ENCODE peak calls at places on chromosome 9, in six cellular contexts. Q is HepG2, X is GM12891, S is H1, H is K562, V is GM12878. I is an unnamed sample.

GRCh38 chr9:33860200-33860871 is 43.4 kb downstream of the UBE2R2 start:
- DNase-seq in H (no peak), X (no peak), V (no peak), S (no peak), Q (no peak), I (no peak)

GRCh38 chr9:20593551-20593950 is 28.7 kb downstream of the MLLT3 start:
- DNase-seq in Q (no peak), S (no peak), X (no peak), H (no peak), V (no peak), I (no peak)

GRCh38 chr9:92952861-92953620 is 5.7 kb downstream of the FGD3 start:
- DNase-seq in H (no peak), S (no peak), Q (no peak), V (no peak), X (no peak), I (no peak)

GRCh38 chr9:93543117-93543516 is 33.3 kb upstream of the PHF2 start:
- DNase-seq in Q (no peak), S (no peak), V (no peak), H (no peak), X (no peak), I (no peak)

GRCh38 chr9:120386390-120387131 is 193.4 kb downstream of the CDK5RAP2 start:
- DNase-seq in H (no peak), V (no peak), S (no peak), X (no peak), Q (peak; percentile 89), I (no peak)

GRCh38 chr9:35695801-35696420 is 6.2 kb upstream of the TPM2 start:
- DNase-seq in H (no peak), X (no peak), S (no peak), V (no peak), Q (no peak), I (no peak)

GRCh38 chr9:110101531-110102161 is 106.3 kb downstream of the C9orf152 start:
- DNase-seq in H (no peak), Q (no peak), S (no peak), X (no peak), V (peak; percentile 91), I (peak; percentile 27)

GRCh38 chr9:110093871-110094270 is 114.1 kb downstream of the C9orf152 start:
- DNase-seq in H (no peak), X (no peak), Q (no peak), S (no peak), V (no peak), I (no peak)

GRCh38 chr9:84301851-84302250 is 38.7 kb downstream of the SLC28A3 start:
- DNase-seq in X (no peak), Q (no peak), S (no peak), V (no peak), H (no peak), I (no peak)

GRCh38 chr9:37324691-37325490 is 97.6 kb upstream of the GRHPR start:
- DNase-seq in H (no peak), X (no peak), Q (no peak), V (no peak), S (no peak), I (no peak)

GRCh38 chr9:70229026-70229425 is 29.8 kb upstream of the SMC5 start:
- DNase-seq in Q (no peak), H (no peak), S (no peak), X (no peak), V (no peak), I (no peak)

GRCh38 chr9:135513351-135513846 is 7.8 kb upstream of the LCN1 start:
- DNase-seq in V (no peak), Q (no peak), H (no peak), X (no peak), S (no peak), I (no peak)
- TF ChIP-seq POLR2AphosphoS5 in V (no peak), Q (no peak), H (no peak), X (no peak), S (no peak), I (no peak)

GRCh38 chr9:134436926-134437325 is 110.7 kb downstream of the RXRA start:
- DNase-seq in V (no peak), Q (no peak), S (no peak), H (no peak), X (no peak), I (no peak)
- TF ChIP-seq POLR2A in V (no peak), Q (no peak), S (no peak), H (no peak), X (no peak), I (no peak)

DNA sequence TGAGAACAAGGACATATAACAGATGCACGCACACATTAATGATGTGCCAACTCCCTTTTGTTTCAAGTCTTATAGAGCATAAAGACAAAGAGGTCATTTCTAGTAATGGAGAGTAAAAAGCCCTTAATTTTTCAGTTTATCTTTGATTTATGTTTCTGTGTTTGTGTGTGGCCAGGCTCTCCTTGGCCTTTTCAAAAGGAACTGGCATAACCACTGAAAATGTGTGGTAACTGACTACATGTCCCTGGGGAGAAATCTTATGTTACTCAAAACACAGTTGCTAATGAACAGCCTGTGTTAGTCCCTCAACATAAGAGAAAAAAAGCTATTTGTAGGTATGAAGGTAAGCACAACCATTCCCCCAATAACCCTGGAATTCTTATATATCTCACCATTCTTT is 47.6 kb upstream of the SHOC1 start:
- DNase-seq in X (no peak), H (no peak), S (no peak), V (no peak), Q (no peak), I (no peak)
- TF ChIP-seq TAF1 in X (no peak), H (no peak), S (no peak), V (no peak), Q (no peak), I (no peak)

GRCh38 chr9:137070201-137070905 is at the start of gene SAPCD2:
- DNase-seq in V (no peak), X (peak; percentile 95), S (peak; percentile 75), H (peak; percentile 96), Q (peak; percentile 88), I (peak; percentile 91)
- TF ChIP-seq POLR2AphosphoS5 in V (no peak), X (no peak), S (no peak), H (no peak), Q (peak; percentile 79), I (no peak)

DNA sequence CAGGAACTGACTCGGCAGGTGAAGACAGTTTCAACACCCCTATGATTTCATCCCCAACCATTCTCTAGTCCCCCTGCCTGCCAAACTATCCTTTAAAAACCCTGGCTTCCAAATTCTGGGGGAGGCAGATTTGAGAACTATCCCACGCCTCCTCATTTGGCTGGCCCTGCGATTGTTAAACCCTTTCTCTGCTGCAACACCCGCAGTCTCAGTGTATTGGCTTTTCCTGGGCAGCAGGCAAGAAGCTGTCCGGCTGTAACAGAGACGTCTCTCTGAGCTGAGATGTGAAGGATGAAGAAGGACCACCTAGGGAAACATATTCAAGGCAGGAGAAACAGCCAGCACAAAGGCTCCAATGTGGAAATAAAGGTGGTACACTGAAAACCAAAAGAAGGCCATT is 6.6 kb downstream of the ST6GALNAC6 start:
- DNase-seq in Q (no peak), V (no peak), H (no peak), S (no peak), X (no peak), I (no peak)
- TF ChIP-seq POLR2A in Q (no peak), V (no peak), H (no peak), S (no peak), X (no peak), I (no peak)

I was measured in GM12892.